ENCODE peak calls at places on chromosomes 2 and 18, in five cellular contexts. One of them, this sample, is unnamed.

GRCh38 chr2:11904029-11904428 is 157.6 kb downstream of the LPIN1 start:
- DNase-seq in choroid plexus epithelial cell: no peak
- DNase-seq in body of pancreas: no peak
- DNase-seq in Peyer's patch: peak; percentile 52
- DNase-seq in breast epithelium: no peak
- DNase-seq in this sample: no peak

GRCh38 chr18:79576686-79577351 is 102.8 kb upstream of the CTDP1 start:
- DNase-seq in Peyer's patch: peak; percentile 44
- DNase-seq in choroid plexus epithelial cell: peak; percentile 67
- DNase-seq in body of pancreas: peak; percentile 67
- DNase-seq in breast epithelium: peak; percentile 52
- DNase-seq in this sample: peak; percentile 92

GRCh38 chr2:149860276-149860921 is 272.8 kb upstream of the MMADHC start:
- DNase-seq in choroid plexus epithelial cell: peak; percentile 97
- DNase-seq in breast epithelium: no peak
- DNase-seq in body of pancreas: no peak
- DNase-seq in Peyer's patch: no peak
- DNase-seq in this sample: no peak

GRCh38 chr2:120347387-120348010 is 1.6 kb downstream of the INHBB start:
- DNase-seq in Peyer's patch: no peak
- DNase-seq in breast epithelium: no peak
- DNase-seq in body of pancreas: no peak
- DNase-seq in choroid plexus epithelial cell: peak; percentile 48
- DNase-seq in this sample: no peak

GRCh38 chr2:238869293-238870124 is 21.6 kb downstream of the TWIST2 start:
- DNase-seq in breast epithelium: no peak
- DNase-seq in body of pancreas: no peak
- DNase-seq in choroid plexus epithelial cell: no peak
- DNase-seq in Peyer's patch: no peak
- DNase-seq in this sample: no peak

GRCh38 chr18:45403341-45404049 is 211.8 kb upstream of the SLC14A2 start:
- DNase-seq in body of pancreas: no peak
- DNase-seq in Peyer's patch: no peak
- DNase-seq in choroid plexus epithelial cell: no peak
- DNase-seq in breast epithelium: no peak
- DNase-seq in this sample: no peak

GRCh38 chr2:234550056-234550455 is 53.2 kb upstream of the ARL4C start:
- DNase-seq in body of pancreas: no peak
- DNase-seq in breast epithelium: no peak
- DNase-seq in choroid plexus epithelial cell: no peak
- DNase-seq in Peyer's patch: no peak
- DNase-seq in this sample: no peak

GRCh38 chr2:11578986-11579774 is 45.3 kb downstream of the GREB1 start:
- DNase-seq in Peyer's patch: no peak
- DNase-seq in body of pancreas: no peak
- DNase-seq in breast epithelium: no peak
- DNase-seq in choroid plexus epithelial cell: no peak
- DNase-seq in this sample: peak; percentile 12

GRCh38 chr2:12110074-12110473 is 363.6 kb downstream of the LPIN1 start:
- DNase-seq in choroid plexus epithelial cell: peak; percentile 65
- DNase-seq in Peyer's patch: no peak
- DNase-seq in body of pancreas: no peak
- DNase-seq in breast epithelium: no peak
- DNase-seq in this sample: no peak

GRCh38 chr2:229205704-229206103 is 65.4 kb downstream of the PID1 start:
- DNase-seq in breast epithelium: no peak
- DNase-seq in Peyer's patch: no peak
- DNase-seq in body of pancreas: no peak
- DNase-seq in choroid plexus epithelial cell: no peak
- DNase-seq in this sample: no peak

GRCh38 chr2:27298391-27299080 is 9.7 kb downstream of the UCN start:
- DNase-seq in Peyer's patch: no peak
- DNase-seq in breast epithelium: no peak
- DNase-seq in choroid plexus epithelial cell: no peak
- DNase-seq in body of pancreas: no peak
- DNase-seq in this sample: no peak

GRCh38 chr2:219178377-219179175 is 501 bp downstream of the RETREG2 start:
- DNase-seq in choroid plexus epithelial cell: peak; percentile 30
- DNase-seq in breast epithelium: peak; percentile 62
- DNase-seq in body of pancreas: peak; percentile 54
- DNase-seq in Peyer's patch: peak; percentile 75
- DNase-seq in this sample: no peak

GRCh38 chr2:99775585-99775984 is 285.8 kb upstream of the REV1 start:
- DNase-seq in Peyer's patch: no peak
- DNase-seq in body of pancreas: no peak
- DNase-seq in breast epithelium: no peak
- DNase-seq in choroid plexus epithelial cell: no peak
- DNase-seq in this sample: no peak

GRCh38 chr2:218664653-218665052 is 5.2 kb downstream of the BCS1L start:
- DNase-seq in Peyer's patch: no peak
- DNase-seq in breast epithelium: no peak
- DNase-seq in body of pancreas: no peak
- DNase-seq in choroid plexus epithelial cell: no peak
- DNase-seq in this sample: no peak

GRCh38 chr18:6741290-6741689 is 11.8 kb downstream of the ARHGAP28 start:
- DNase-seq in Peyer's patch: no peak
- DNase-seq in choroid plexus epithelial cell: peak; percentile 99
- DNase-seq in breast epithelium: no peak
- DNase-seq in body of pancreas: no peak
- DNase-seq in this sample: no peak

GRCh38 chr2:233940376-233941276 is 23.5 kb downstream of the TRPM8 start:
- DNase-seq in Peyer's patch: no peak
- DNase-seq in choroid plexus epithelial cell: no peak
- DNase-seq in breast epithelium: no peak
- DNase-seq in body of pancreas: no peak
- DNase-seq in this sample: no peak

DNA sequence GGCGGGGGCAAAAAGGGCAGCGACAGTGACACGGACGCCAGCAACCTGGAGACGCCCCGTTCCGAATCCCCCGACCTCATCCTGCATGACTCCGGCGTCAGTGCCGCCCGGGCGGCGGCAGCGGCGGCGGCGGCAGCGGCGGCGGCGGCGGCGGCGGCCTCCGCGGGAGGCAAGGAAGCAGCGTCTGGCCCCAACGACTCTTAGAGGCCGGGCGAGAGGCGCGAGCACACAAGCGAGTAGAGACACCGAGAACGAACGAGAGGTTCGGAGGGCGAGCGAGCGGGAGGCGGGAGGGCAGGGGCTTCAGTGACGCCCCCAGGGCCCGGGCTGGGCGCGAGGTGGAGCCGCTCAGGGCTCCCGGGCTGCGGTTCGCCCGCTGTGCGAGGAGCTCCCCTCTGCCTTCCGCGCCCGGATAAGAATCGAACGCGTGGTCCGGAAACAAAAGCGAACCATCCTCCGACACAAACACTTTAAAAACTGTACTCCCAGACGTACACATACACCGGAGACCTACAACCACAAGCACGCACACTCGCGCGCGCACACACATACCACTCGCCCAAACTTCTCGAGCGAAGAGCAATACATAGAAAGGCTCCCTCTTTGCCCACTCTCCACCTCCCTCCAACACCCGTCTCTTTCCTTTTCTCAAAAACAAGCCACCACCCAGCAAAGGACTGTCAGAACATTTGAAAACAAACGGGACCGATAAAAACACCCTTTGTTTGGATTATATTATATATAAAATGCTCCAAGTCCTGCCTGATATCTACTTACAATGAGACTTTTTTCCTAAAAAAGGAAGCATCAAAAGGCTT is 2.8 kb downstream of the SP9 start:
- DNase-seq in Peyer's patch: no peak
- DNase-seq in choroid plexus epithelial cell: no peak
- DNase-seq in body of pancreas: no peak
- DNase-seq in breast epithelium: no peak
- DNase-seq in this sample: no peak
- H3K4me3 ChIP-seq in Peyer's patch: peak overlapping the region; percentile 50
- H3K4me3 ChIP-seq in choroid plexus epithelial cell: no peak overlapping the region
- H3K4me3 ChIP-seq in body of pancreas: no peak overlapping the region
- H3K4me3 ChIP-seq in breast epithelium: peak overlapping the region; percentile 58
- H3K4me3 ChIP-seq in this sample: peak overlapping the region; percentile 42

GRCh38 chr2:9124231-9124651 is 82.4 kb upstream of the ASAP2 start:
- DNase-seq in body of pancreas: no peak
- DNase-seq in breast epithelium: no peak
- DNase-seq in Peyer's patch: no peak
- DNase-seq in choroid plexus epithelial cell: no peak
- DNase-seq in this sample: no peak
- H3K4me3 ChIP-seq in body of pancreas: no peak overlapping the region
- H3K4me3 ChIP-seq in breast epithelium: no peak overlapping the region
- H3K4me3 ChIP-seq in Peyer's patch: no peak overlapping the region
- H3K4me3 ChIP-seq in choroid plexus epithelial cell: no peak overlapping the region
- H3K4me3 ChIP-seq in this sample: no peak overlapping the region

DNA sequence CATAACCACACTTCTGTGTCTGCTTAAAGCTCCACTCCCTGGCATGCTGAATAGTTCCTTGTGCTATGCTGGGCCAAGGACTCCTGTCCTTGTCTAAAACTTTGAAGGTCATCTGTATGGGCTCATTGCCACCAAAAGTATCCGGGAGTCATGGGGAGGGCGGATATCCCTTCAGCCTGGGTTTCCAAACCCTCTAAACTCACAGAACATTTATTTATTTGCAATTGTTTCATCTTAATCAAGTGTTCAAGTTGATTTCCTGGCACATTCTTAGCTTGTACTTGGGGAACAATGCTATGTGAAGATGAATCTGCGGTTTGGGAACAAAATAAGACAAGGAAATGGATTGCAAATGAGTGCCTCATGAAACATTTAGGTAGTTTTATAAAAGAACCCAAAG is 1.8 kb downstream of the NOSTRIN start:
- DNase-seq in choroid plexus epithelial cell: peak; percentile 38
- DNase-seq in body of pancreas: peak; percentile 26
- DNase-seq in Peyer's patch: no peak
- DNase-seq in breast epithelium: no peak
- DNase-seq in this sample: no peak
- H3K4me3 ChIP-seq in choroid plexus epithelial cell: no peak overlapping the region
- H3K4me3 ChIP-seq in body of pancreas: no peak overlapping the region
- H3K4me3 ChIP-seq in Peyer's patch: peak overlapping the region; percentile 51
- H3K4me3 ChIP-seq in breast epithelium: peak overlapping the region; percentile 40
- H3K4me3 ChIP-seq in this sample: no peak overlapping the region

DNA sequence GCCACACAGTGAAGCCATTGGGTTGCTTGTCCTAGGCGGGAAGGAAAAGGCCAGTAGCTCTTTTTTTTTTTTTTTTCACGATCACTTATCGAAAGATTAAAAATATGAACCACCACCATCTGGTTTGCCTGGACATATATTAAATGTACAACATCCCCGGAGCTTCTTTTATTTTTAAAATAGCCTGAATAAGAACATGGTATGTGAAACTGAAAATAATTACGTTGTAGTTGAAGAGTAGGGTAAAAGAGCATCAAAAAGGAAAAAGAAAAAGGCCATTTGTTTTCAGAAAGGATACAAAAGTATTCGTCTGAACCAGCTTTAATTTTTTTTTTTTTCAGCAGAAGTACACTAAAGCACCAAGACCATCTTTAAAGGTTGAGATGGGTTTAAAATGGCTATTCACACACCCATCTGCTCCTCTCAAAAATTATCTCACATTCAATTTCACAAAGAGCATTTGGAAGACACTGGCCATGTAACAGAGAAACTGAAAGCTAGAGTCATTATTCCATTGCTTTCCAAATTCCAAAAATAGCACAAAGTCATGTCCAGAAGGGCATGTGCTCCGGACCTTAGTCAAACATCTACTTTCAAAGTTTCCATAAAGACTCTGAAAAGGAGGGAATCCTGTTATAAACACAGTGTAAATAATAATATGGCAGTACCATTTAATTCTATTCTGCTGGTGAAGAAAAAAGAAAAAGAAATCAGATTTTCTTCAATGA is 82.9 kb downstream of the SCN3A start:
- DNase-seq in choroid plexus epithelial cell: no peak
- DNase-seq in Peyer's patch: no peak
- DNase-seq in breast epithelium: no peak
- DNase-seq in body of pancreas: no peak
- DNase-seq in this sample: no peak
- H3K4me3 ChIP-seq in choroid plexus epithelial cell: no peak overlapping the region
- H3K4me3 ChIP-seq in Peyer's patch: no peak overlapping the region
- H3K4me3 ChIP-seq in breast epithelium: no peak overlapping the region
- H3K4me3 ChIP-seq in body of pancreas: no peak overlapping the region
- H3K4me3 ChIP-seq in this sample: no peak overlapping the region

DNA sequence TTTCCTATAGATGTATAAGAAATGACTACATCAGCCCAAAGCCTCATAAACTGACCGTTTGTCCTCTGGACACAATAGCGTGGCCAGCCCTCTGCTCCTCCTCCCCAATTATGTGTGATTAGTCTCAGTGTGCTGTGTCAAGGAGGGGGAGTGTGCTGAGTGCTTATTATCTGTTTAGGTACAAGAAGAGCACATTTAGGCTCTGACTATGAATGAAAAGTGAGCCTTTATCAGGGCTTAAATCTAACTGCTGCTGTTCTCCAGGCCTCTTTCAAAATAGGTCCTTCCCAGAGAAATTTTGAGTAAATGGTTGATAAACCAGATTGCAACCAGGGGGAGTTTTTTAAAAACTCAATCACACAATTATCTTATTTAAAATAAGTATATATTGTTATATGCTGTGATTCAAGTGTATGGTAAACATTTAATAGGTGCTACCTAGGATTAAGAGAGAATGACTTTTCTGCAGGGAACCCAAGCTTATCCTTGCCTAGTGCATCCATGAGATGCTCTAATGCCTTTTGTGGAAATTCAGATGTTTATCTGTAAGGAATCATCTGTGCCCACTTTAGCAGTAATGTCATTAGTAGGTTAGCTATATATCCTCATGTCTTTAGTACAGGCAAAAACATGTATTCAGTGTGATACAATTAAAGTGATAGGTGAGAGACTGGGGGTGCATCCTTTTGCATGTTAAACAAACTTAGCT is 168.7 kb upstream of the SIX3 start:
- DNase-seq in breast epithelium: no peak
- DNase-seq in choroid plexus epithelial cell: no peak
- DNase-seq in Peyer's patch: no peak
- DNase-seq in body of pancreas: no peak
- DNase-seq in this sample: no peak
- H3K4me3 ChIP-seq in breast epithelium: no peak overlapping the region
- H3K4me3 ChIP-seq in choroid plexus epithelial cell: no peak overlapping the region
- H3K4me3 ChIP-seq in Peyer's patch: no peak overlapping the region
- H3K4me3 ChIP-seq in body of pancreas: no peak overlapping the region
- H3K4me3 ChIP-seq in this sample: no peak overlapping the region

This sample was measured in dorsolateral prefrontal cortex.